ENCODE peak calls at places on chromosomes 11 and 22, in ten cellular contexts. S is OCI-LY7; A is Kasumi-1; K is right cardiac atrium; Z is GM04503; I is lung; J is progenitor cell of endocrine pancreas; H is AG08395; P is iPS-NIHi11; Y is stimulated activated CD4-positive, alpha-beta T cell treated with anti-CD3 and anti-CD28 coated beads, Interleukin-2, amount 100 ng/mL, for 48 hours. N is an unnamed sample.

GRCh38 chr11:132101861-132102260 is 731.4 kb downstream of the NTM start:
- DNase-seq in Y (no peak), H (peak; percentile 46), A (no peak), J (no peak), K (no peak), S (no peak), I (no peak), Z (no peak), P (no peak), N (no peak)

GRCh38 chr11:102528618-102529017 is 1.9 kb downstream of the MMP7 start:
- DNase-seq in A (no peak), S (no peak), H (no peak), P (no peak), Z (no peak), Y (no peak), I (no peak), J (no peak), K (no peak), N (no peak)

GRCh38 chr22:26103023-26103422 is 66.2 kb upstream of the SEZ6L start:
- DNase-seq in P (no peak), Y (no peak), Z (no peak), A (no peak), H (no peak), S (no peak), J (no peak), I (no peak), K (no peak), N (no peak)

GRCh38 chr11:131157678-131158077 is 212.7 kb upstream of the NTM start:
- DNase-seq in H (no peak), P (no peak), J (no peak), K (no peak), I (no peak), Z (no peak), S (no peak), A (no peak), Y (no peak), N (no peak)

GRCh38 chr22:19329454-19329853 is 37.9 kb upstream of the CLTCL1 start:
- DNase-seq in K (no peak), P (no peak), Z (no peak), J (no peak), S (no peak), I (peak; percentile 39), A (no peak), H (no peak), Y (no peak), N (no peak)

GRCh38 chr22:45246060-45246985 is 5.6 kb upstream of the KIAA0930 start:
- DNase-seq in S (no peak), P (no peak), Z (peak; percentile 92), J (no peak), A (no peak), I (peak; percentile 67), Y (no peak), H (peak; percentile 94), K (no peak), N (peak; percentile 67)

GRCh38 chr22:45503816-45504702 is 1.4 kb downstream of the FBLN1 start:
- DNase-seq in Y (no peak), I (no peak), P (peak; percentile 58), S (no peak), A (peak; percentile 66), Z (no peak), J (no peak), H (peak; percentile 68), K (no peak), N (no peak)

GRCh38 chr11:66124564-66124963 is 54.5 kb downstream of the PACS1 start:
- DNase-seq in Y (no peak), A (no peak), I (no peak), K (no peak), J (no peak), Z (no peak), P (no peak), H (peak; percentile 54), S (no peak), N (no peak)

GRCh38 chr22:50544746-50545253 is 899 bp upstream of the KLHDC7B start:
- DNase-seq in I (peak; percentile 74), J (no peak), Y (no peak), K (no peak), S (peak; percentile 56), A (no peak), Z (no peak), P (no peak), H (no peak), N (no peak)

GRCh38 chr11:133864756-133865155 is 19.4 kb upstream of the SPATA19 start:
- DNase-seq in H (no peak), P (no peak), I (no peak), K (no peak), J (no peak), Z (no peak), Y (no peak), S (no peak), A (no peak), N (no peak)